ENCODE peak calls at places on chromosomes 13 and 19, in six cellular contexts. O is HepG2, X is WTC11, S is GM12878, N is K562, I is H1. B is an unnamed sample.

GRCh38 chr19:52665529-52665928 is 27.4 kb upstream of the ZNF83 start:
- DNase-seq in O (no peak), X (no peak), S (no peak), N (peak), I (no peak), B (no peak)

GRCh38 chr13:76380436-76381065 is 505.7 kb downstream of the KCTD12 start:
- DNase-seq in O (no peak), X (no peak), S (no peak), N (no peak), I (no peak), B (no peak)

GRCh38 chr13:59259416-59260000 is 904.2 kb downstream of the DIAPH3 start:
- DNase-seq in O (no peak), X (no peak), S (no peak), N (no peak), I (no peak), B (peak)

GRCh38 chr13:29684441-29684840 is 89.0 kb upstream of the SLC7A1 start:
- DNase-seq in O (no peak), X (no peak), S (no peak), N (no peak), I (no peak), B (no peak)

GRCh38 chr19:36140289-36141038 is 598 bp downstream of the CAPNS1 start:
- DNase-seq in O (peak), X (peak), S (no peak), N (peak), I (peak), B (peak)

GRCh38 chr19:56832352-56832928 is 8.1 kb downstream of the PEG3 start:
- DNase-seq in O (peak), X (no peak), S (no peak), N (no peak), I (no peak), B (no peak)

GRCh38 chr19:6723108-6723618 is 2.7 kb upstream of the C3 start:
- DNase-seq in O (peak), X (no peak), S (no peak), N (no peak), I (no peak), B (peak)

GRCh38 chr13:106401081-106401480 is 134.4 kb downstream of the EFNB2 start:
- DNase-seq in O (no peak), X (no peak), S (no peak), N (no peak), I (no peak), B (no peak)

GRCh38 chr19:48806518-48806817 is 4.4 kb downstream of the BCAT2 start:
- DNase-seq in O (no peak), X (peak), S (no peak), N (peak), I (peak), B (peak)

GRCh38 chr19:48659768-48660167 is 13.0 kb downstream of the NTN5 start:
- DNase-seq in O (no peak), X (no peak), S (no peak), N (peak), I (no peak), B (no peak)

GRCh38 chr13:29140277-29140676 is 320.1 kb downstream of the MTUS2 start:
- DNase-seq in O (no peak), X (no peak), S (no peak), N (no peak), I (no peak), B (no peak)

GRCh38 chr19:57348136-57348535 is 2.9 kb upstream of the ZNF304 start:
- DNase-seq in O (no peak), X (no peak), S (no peak), N (no peak), I (no peak), B (no peak)

GRCh38 chr13:113973218-113974164 is at the start of gene C13orf46:
- DNase-seq in O (peak), X (peak), S (no peak), N (no peak), I (no peak), B (no peak)

GRCh38 chr19:277581-278165 is 13.5 kb downstream of the PLPP2 start:
- DNase-seq in O (no peak), X (peak), S (no peak), N (no peak), I (peak), B (peak)

GRCh38 chr13:110519046-110519445 is 42.5 kb downstream of the RAB20 start:
- DNase-seq in O (no peak), X (no peak), S (no peak), N (no peak), I (no peak), B (no peak)

GRCh38 chr13:114004416-114005205 is 30.7 kb upstream of the C13orf46 start:
- DNase-seq in O (peak), X (no peak), S (no peak), N (peak), I (no peak), B (no peak)

GRCh38 chr19:47631681-47632446 is 22.9 kb downstream of the BICRA start:
- DNase-seq in O (no peak), X (no peak), S (no peak), N (no peak), I (no peak), B (no peak)

GRCh38 chr19:19860756-19861390 is 4.8 kb upstream of the ZNF253 start:
- DNase-seq in O (no peak), X (peak), S (no peak), N (peak), I (peak), B (peak)

GRCh38 chr19:46386151-46386550 is 27.2 kb downstream of the CCDC8 start:
- DNase-seq in O (no peak), X (no peak), S (no peak), N (no peak), I (no peak), B (no peak)

GRCh38 chr13:107650081-107650701 is 565.1 kb downstream of the LIG4 start:
- DNase-seq in O (peak), X (peak), S (no peak), N (peak), I (peak), B (peak)

GRCh38 chr13:59416561-59416960 is 747.2 kb downstream of the DIAPH3 start:
- DNase-seq in O (no peak), X (no peak), S (no peak), N (no peak), I (no peak), B (no peak)

GRCh38 chr13:32538234-32538620 is 368 bp downstream of the N4BP2L2 start:
- DNase-seq in O (peak), X (peak), S (no peak), N (peak), I (peak), B (no peak)

GRCh38 chr19:13850910-13851753 is 25.8 kb upstream of the NANOS3 start:
- DNase-seq in O (peak), X (no peak), S (no peak), N (peak), I (no peak), B (no peak)

GRCh38 chr19:54489766-54490165 is 12.9 kb upstream of the LAIR2 start:
- DNase-seq in O (no peak), X (no peak), S (no peak), N (no peak), I (no peak), B (no peak)

GRCh38 chr19:50646074-50646807 is 3.0 kb upstream of the C19orf81 start:
- DNase-seq in O (no peak), X (no peak), S (no peak), N (peak), I (no peak), B (no peak)

GRCh38 chr19:32336259-32337111 is 8.9 kb upstream of the ZNF507 start:
- DNase-seq in O (peak), X (no peak), S (no peak), N (no peak), I (no peak), B (no peak)

GRCh38 chr19:18183529-18183928 is 9.5 kb upstream of the MPV17L2 start:
- DNase-seq in O (no peak), X (no peak), S (no peak), N (no peak), I (no peak), B (no peak)

GRCh38 chr19:51366999-51367564 is 894 bp upstream of the ETFB start:
- DNase-seq in O (no peak), X (peak), S (no peak), N (no peak), I (no peak), B (no peak)

GRCh38 chr19:47560999-47561398 is 11.9 kb downstream of the ZNF541 start:
- DNase-seq in O (no peak), X (no peak), S (no peak), N (no peak), I (no peak), B (no peak)

GRCh38 chr19:6221878-6222746 is 57.7 kb downstream of the MLLT1 start:
- DNase-seq in O (no peak), X (no peak), S (no peak), N (no peak), I (no peak), B (no peak)

GRCh38 chr13:79581870-79582315 is 100.9 kb downstream of the NDFIP2 start:
- DNase-seq in O (no peak), X (peak), S (no peak), N (no peak), I (no peak), B (no peak)

DNA sequence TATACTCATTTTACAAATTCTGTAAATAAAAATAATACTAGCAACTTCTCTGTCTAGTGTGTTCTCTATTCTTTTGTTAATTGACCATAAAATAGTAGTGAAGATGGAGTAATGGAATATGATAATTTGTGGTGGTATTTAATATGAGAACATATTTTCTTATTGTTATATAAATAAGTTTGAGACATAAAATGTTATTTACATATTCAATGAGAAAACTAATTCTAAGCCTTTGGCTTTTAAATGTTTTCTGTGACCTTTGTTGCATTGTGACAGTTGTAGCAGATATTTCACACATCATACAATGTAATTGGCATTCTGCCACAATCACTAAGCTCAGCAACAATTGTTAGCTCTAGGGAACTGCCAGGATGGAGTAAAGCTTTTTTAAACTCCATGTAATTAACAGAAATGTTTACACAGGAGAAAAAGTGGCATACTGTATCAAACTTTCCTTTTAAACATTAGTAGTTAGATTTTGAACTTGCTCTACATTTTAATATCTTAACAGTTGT is 562.1 kb upstream of the PCDH9 start:
- DNase-seq in O (no peak), X (no peak), S (no peak), N (no peak), I (no peak), B (no peak)
- TF ChIP-seq CREB1 in O (no peak), X (no peak), S (no peak), N (no peak), I (no peak), B (no peak)

DNA sequence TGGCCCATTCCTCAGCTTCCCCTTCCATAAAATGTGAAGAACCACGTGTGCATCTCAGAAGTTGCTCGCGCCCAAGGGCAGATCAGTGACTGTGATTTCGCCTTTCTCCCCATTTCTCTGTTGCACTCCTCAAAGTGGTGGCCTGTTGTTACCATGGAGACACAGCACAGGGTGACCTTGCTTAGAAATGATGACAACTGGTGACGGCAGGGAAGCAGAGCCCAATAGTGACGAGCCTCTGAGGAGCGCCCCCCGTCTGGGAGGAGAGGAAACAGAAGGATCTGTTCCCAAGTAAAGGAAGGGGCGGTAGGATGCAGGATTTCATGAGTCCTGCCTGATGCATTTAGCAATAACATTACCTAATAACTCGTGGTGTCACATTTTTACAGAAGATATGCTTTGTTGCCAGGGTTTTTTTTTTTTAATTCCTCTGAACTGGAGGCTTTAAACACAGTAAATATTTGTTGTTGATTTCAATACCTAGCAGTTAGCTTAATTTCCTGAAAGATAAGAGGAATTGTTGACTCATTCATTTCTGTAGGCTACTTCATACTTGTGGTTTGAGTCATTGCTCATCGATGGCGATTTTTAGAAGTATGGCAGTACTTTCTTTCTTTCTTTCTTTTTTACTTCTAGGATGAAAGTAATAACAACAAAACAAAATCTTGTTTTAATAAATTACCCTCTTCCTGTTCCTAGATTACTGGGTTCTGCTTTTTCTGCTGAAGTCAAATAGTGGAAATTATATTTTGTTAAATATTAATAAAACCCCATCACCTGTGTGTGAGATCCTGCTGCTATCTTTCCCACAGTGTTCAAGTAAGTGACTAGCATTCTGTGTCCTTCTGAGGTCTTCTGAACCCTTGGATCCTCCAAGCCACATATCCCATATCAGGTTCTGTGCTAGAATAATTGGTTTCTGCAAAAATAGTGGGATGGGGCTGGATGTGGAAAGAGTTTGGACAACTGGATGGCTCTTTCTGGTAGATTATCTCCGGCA is 36.0 kb downstream of the MBNL2 start:
- DNase-seq in O (peak), X (peak), S (peak), N (peak), I (no peak), B (peak)
- TF ChIP-seq CTCF in O (peak), X (no peak), S (no peak), N (peak), I (peak), B (peak)

DNA sequence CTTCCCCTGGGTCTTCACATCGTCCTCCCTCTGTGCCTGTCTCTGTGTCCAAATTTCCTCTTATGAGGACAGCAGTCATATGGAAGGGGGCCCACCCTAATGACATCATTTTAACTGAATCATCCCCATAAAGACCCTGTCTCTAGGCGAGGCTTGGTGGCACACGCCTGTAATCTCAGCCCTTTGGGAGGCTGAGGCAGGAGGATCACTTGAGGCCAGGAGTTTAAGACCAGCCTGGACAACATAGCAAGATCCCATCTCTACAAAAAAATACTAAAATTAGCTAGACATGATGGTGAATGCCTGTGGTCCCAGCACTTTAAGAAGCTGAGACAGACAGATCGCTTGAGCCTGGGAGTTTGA is 4.8 kb downstream of the MYO9B start:
- DNase-seq in O (no peak), X (no peak), S (no peak), N (no peak), I (no peak), B (no peak)
- TF ChIP-seq CREB1 in O (no peak), X (no peak), S (no peak), N (no peak), I (no peak), B (no peak)

GRCh38 chr19:42325308-42325895 is at the start of gene MEGF8:
- DNase-seq in O (peak), X (peak), S (peak), N (peak), I (peak), B (peak)

GRCh38 chr19:42326969-42327368 is 1.5 kb downstream of the MEGF8 start:
- DNase-seq in O (no peak), X (no peak), S (no peak), N (no peak), I (no peak), B (no peak)

GRCh38 chr19:42324655-42325307 is 654 bp upstream of the MEGF8 start:
- DNase-seq in O (no peak), X (peak), S (no peak), N (no peak), I (peak), B (no peak)

GRCh38 chr19:42327381-42327780 is 1.9 kb downstream of the MEGF8 start:
- DNase-seq in O (no peak), X (no peak), S (no peak), N (no peak), I (no peak), B (no peak)

DNA sequence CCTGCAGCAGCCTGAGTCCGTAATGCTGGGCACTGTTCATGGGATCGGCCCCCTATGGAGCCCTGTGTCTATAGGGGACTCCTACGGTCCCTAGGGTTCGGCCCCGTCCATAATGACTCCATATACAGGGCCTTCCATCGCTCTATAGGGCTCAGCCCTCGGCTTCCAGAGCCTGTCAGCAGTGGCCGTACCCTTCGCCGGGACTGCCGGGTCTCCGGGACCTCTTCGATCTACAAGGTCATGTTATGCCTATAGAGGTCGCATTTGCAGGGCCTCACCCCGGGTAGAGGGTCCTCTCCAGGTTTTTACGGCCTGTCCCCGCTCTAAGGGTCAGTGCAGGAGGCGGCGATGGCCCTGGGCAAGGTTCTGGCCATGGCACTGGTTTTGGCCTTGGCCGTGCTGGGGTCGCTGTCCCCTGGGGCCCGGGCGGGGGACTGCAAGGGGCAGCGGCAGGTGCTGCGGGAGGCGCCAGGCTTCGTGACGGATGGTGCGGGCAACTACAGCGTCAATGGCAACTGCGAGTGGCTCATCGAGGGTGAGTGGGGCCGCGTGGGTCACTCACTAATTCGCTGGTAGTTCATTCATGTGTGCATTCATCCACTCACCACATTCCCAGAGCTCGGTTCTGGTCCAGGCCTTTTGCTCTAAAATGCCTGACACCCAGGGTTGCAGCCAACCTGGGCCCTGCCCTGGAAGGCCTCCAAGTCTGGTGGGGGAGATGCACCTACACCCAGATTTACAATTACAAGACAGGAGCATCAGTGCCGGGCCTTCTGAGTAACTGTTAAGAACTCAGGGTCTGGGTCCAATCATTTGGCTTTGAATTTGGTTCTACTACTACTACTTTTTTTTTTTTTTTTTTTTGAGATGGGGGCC is 699 bp downstream of the MEGF8 start:
- DNase-seq in O (no peak), X (peak), S (no peak), N (peak), I (no peak), B (peak)
- TF ChIP-seq CTCF in O (peak), X (no peak), S (peak), N (no peak), I (no peak), B (peak)

DNA sequence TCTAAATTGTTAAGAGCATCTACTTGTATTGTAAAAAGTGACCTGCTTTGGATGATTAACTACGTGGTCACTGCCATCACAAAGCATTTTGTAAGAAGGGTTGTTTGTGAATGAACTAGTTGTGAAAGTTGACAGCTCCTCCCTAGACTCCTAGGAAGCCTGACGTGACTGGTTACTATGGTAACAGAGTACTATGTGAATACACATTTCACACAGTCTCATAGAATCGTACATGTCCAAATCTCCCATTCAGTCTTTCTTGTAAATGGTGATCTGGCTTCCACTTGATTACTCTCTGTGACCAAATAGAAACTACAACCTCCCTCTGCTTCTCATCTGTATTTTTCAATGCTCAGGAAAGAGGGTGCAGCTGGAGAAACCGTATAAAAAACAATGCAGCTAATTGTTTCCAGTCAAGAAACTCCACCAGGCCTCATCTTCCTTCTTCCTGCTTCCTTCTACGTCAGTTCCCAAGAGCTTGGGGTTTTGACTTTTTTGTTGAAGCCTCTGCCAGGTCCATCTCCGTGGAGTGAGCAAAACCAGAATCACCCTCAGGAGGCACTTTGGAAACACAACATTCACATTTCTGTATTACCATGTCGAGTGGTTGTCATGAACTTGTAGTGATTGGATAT is 83.4 kb downstream of the GPC6 start:
- DNase-seq in O (peak), X (no peak), S (no peak), N (peak), I (no peak), B (no peak)
- TF ChIP-seq CREB1 in O (no peak), X (no peak), S (no peak), N (no peak), I (no peak), B (no peak)

GRCh38 chr19:44808463-44809371 is at the start of gene BCAM:
- DNase-seq in O (peak), X (peak), S (no peak), N (peak), I (peak), B (peak)
- TF ChIP-seq CTCF in O (no peak), X (no peak), S (no peak), N (no peak), I (no peak), B (no peak)

GRCh38 chr13:41458187-41458938 is 1.0 kb downstream of the RGCC start:
- DNase-seq in O (no peak), X (peak), S (no peak), N (peak), I (peak), B (peak)
- TF ChIP-seq CREB1 in O (no peak), X (peak), S (no peak), N (no peak), I (peak), B (no peak)

GRCh38 chr13:27288397-27288796 is 17.8 kb downstream of the RASL11A start:
- DNase-seq in O (no peak), X (no peak), S (no peak), N (no peak), I (no peak), B (no peak)
- TF ChIP-seq CTCF in O (no peak), X (no peak), S (no peak), N (no peak), I (no peak), B (no peak)